ENCODE peak calls at places on chromosomes 4 and X, in nine cellular contexts. L, M, F, O, D, I, Y, H and R are unnamed samples.

GRCh38 chr4:176927664-176928063 is 134.9 kb upstream of the VEGFC start:
- DNase-seq in L (no peak), M (peak), F (peak), O (no peak), D (no peak), I (no peak), Y (no peak), H (peak), R (no peak)

GRCh38 chr4:74166135-74166534 is 8.2 kb downstream of the MTHFD2L start:
- DNase-seq in L (no peak), M (no peak), F (no peak), O (no peak), D (no peak), I (no peak), Y (no peak), H (no peak), R (no peak)

GRCh38 chr4:62399242-62399641 is 1199.1 kb downstream of the ADGRL3 start:
- DNase-seq in L (no peak), M (peak), F (no peak), O (no peak), D (no peak), I (no peak), Y (no peak), H (no peak), R (no peak)

GRCh38 chrX:119015407-119016242 is 41.2 kb downstream of the LONRF3 start:
- DNase-seq in L (no peak), M (peak), F (peak), O (no peak), D (no peak), I (no peak), Y (peak), H (peak), R (no peak)

GRCh38 chrX:152896450-152896849 is 1.4 kb upstream of the ZNF185 start:
- DNase-seq in L (no peak), M (no peak), F (no peak), O (no peak), D (no peak), I (no peak), Y (no peak), H (peak), R (no peak)

GRCh38 chr4:124936427-124936826 is 223.9 kb upstream of the ANKRD50 start:
- DNase-seq in L (peak), M (peak), F (peak), O (no peak), D (no peak), I (no peak), Y (peak), H (peak), R (no peak)

GRCh38 chrX:2690856-2691542 is at the start of gene CD99:
- DNase-seq in L (no peak), M (peak), F (peak), O (peak), D (peak), I (no peak), Y (peak), H (peak), R (peak)

GRCh38 chrX:71282514-71283408 is 674 bp upstream of the NONO start:
- DNase-seq in L (peak), M (peak), F (peak), O (no peak), D (no peak), I (no peak), Y (peak), H (peak), R (no peak)

GRCh38 chr4:13988347-13989265 is 361.1 kb upstream of the BOD1L1 start:
- DNase-seq in L (no peak), M (peak), F (peak), O (no peak), D (no peak), I (no peak), Y (peak), H (peak), R (no peak)